ENCODE peak calls at places on chromosomes 2 and 18, in eight cellular contexts. L is AG09309; G is M059J; A is stimulated activated CD8-positive, alpha-beta memory T cell treated with anti-CD3 and anti-CD28 coated beads, Interleukin-15, amount 100 ng/mL, for 48 hours; S is AG04450; N is 8988T; I is esophagus squamous epithelium; T is stimulated activated CD4-positive, alpha-beta T cell treated with anti-CD3 and anti-CD28 coated beads, Interleukin-2, amount 100 ng/mL, for 4 hours. B is an unnamed sample.
A peak's percentile ranks its signal among the peaks of the same experiment; 100 is the strongest.

GRCh38 chr2:12442627-12442928 is 274.2 kb upstream of the TRIB2 start:
- DNase-seq in A (no peak), S (no peak), G (peak; percentile 14), L (peak; percentile 52), T (no peak), N (no peak), I (no peak), B (no peak)

GRCh38 chr2:207725815-207726578 is 14.6 kb downstream of the CCNYL1 start:
- DNase-seq in A (no peak), I (no peak), G (peak; percentile 24), N (no peak), L (no peak), T (no peak), S (no peak), B (no peak)

GRCh38 chr2:46509804-46510203 is 30.4 kb downstream of the TMEM247 start:
- DNase-seq in S (no peak), N (no peak), L (no peak), G (no peak), T (no peak), I (no peak), A (no peak), B (no peak)

GRCh38 chr2:227033471-227034148 is 130.4 kb downstream of the COL4A4 start:
- DNase-seq in G (peak; percentile 43), T (no peak), I (no peak), S (peak; percentile 6), N (peak; percentile 30), L (peak; percentile 21), A (no peak), B (no peak)

GRCh38 chr2:154832711-154833110 is 134.2 kb downstream of the KCNJ3 start:
- DNase-seq in I (no peak), T (no peak), N (no peak), S (no peak), L (no peak), G (no peak), A (no peak), B (no peak)

GRCh38 chr2:70111752-70112591 is 24.7 kb downstream of the PCBP1 start:
- DNase-seq in S (no peak), T (no peak), L (no peak), I (no peak), N (no peak), A (no peak), G (peak; percentile 27), B (no peak)

GRCh38 chr2:66317268-66317899 is 117.5 kb upstream of the MEIS1 start:
- DNase-seq in A (no peak), G (no peak), S (no peak), L (no peak), N (no peak), T (no peak), I (no peak), B (no peak)

GRCh38 chr2:196201229-196201998 is 30.0 kb upstream of the STK17B start:
- DNase-seq in I (no peak), T (no peak), L (no peak), G (no peak), A (no peak), S (no peak), N (no peak), B (no peak)

GRCh38 chr18:79548077-79548450 is 131.5 kb upstream of the CTDP1 start:
- DNase-seq in L (no peak), I (no peak), T (no peak), N (no peak), G (no peak), A (no peak), S (no peak), B (no peak)

GRCh38 chr2:106868199-106868598 is 17.8 kb downstream of the ST6GAL2 start:
- DNase-seq in A (no peak), S (no peak), T (no peak), G (no peak), L (no peak), N (no peak), I (no peak), B (no peak)

GRCh38 chr18:37438417-37439180 is 127.0 kb downstream of the CELF4 start:
- DNase-seq in A (no peak), T (no peak), N (no peak), G (no peak), S (no peak), L (no peak), I (no peak), B (no peak)

GRCh38 chr2:36582556-36583350 is 15.2 kb downstream of the FEZ2 start:
- DNase-seq in N (no peak), L (no peak), A (no peak), S (no peak), T (no peak), I (no peak), G (no peak), B (no peak)

GRCh38 chr2:152418688-152419087 is 83.7 kb downstream of the FMNL2 start:
- DNase-seq in I (no peak), L (no peak), A (no peak), G (no peak), N (no peak), T (no peak), S (peak; percentile 20), B (no peak)

B was measured in thoracic aorta.